ENCODE peak calls at places on chromosomes 5 and 9, in nine cellular contexts. A is effector memory CD4-positive, alpha-beta T cell; F is tibial nerve; T is naive thymus-derived CD4-positive, alpha-beta T cell; J is IMR-90; B is mucosa of descending colon; Z is heart left ventricle; E is astrocyte of the spinal cord; H is thyroid gland. Y is an unnamed sample.

GRCh38 chr5:37838152-37838932 is 1.5 kb downstream of the GDNF start:
- DNase-seq in A (no peak), F (no peak), T (no peak), J (peak), B (no peak), Z (peak), E (peak), H (no peak), Y (peak)

GRCh38 chr5:17670353-17670752 is 36.1 kb downstream of the TAF11L14 start:
- DNase-seq in A (no peak), F (no peak), T (no peak), J (no peak), B (no peak), Z (no peak), E (no peak), H (no peak), Y (no peak)

GRCh38 chr9:69200071-69200470 is 26.0 kb downstream of the TJP2 start:
- DNase-seq in A (no peak), F (no peak), T (no peak), J (peak), B (no peak), Z (no peak), E (peak), H (peak), Y (peak)

GRCh38 chr9:91711755-91712591 is 238.1 kb downstream of the ROR2 start:
- DNase-seq in A (peak), F (no peak), T (peak), J (peak), B (no peak), Z (no peak), E (peak), H (no peak), Y (peak)

GRCh38 chr5:41835625-41836024 is 34.6 kb downstream of the OXCT1 start:
- DNase-seq in A (no peak), F (no peak), T (no peak), J (peak), B (no peak), Z (peak), E (peak), H (peak), Y (peak)

GRCh38 chr5:74934949-74935751 is 69.0 kb upstream of the FAM169A start:
- DNase-seq in A (no peak), F (no peak), T (peak), J (peak), B (no peak), Z (no peak), E (peak), H (no peak), Y (peak)

GRCh38 chr9:109440797-109441287 is 57.3 kb downstream of the PTPN3 start:
- DNase-seq in A (no peak), F (no peak), T (peak), J (peak), B (no peak), Z (no peak), E (peak), H (peak), Y (peak)

GRCh38 chr9:27368317-27368985 is 71.5 kb upstream of the EQTN start:
- DNase-seq in A (no peak), F (peak), T (no peak), J (no peak), B (no peak), Z (no peak), E (peak), H (no peak), Y (peak)

GRCh38 chr5:3301316-3301715 is 294.3 kb upstream of the IRX1 start:
- DNase-seq in A (no peak), F (no peak), T (no peak), J (no peak), B (no peak), Z (no peak), E (no peak), H (no peak), Y (no peak)

GRCh38 chr9:92725726-92726125 is 38.9 kb downstream of the BICD2 start:
- DNase-seq in A (no peak), F (no peak), T (no peak), J (no peak), B (no peak), Z (no peak), E (no peak), H (no peak), Y (no peak)

GRCh38 chr5:920321-920720 is 27.6 kb downstream of the TRIP13 start:
- DNase-seq in A (no peak), F (no peak), T (no peak), J (no peak), B (no peak), Z (no peak), E (no peak), H (no peak), Y (no peak)
- H3K4me3 ChIP-seq in A (no peak), F (no peak), T (no peak), J (no peak), B (no peak), Z (no peak), E (no peak), H (no peak), Y (no peak)

DNA sequence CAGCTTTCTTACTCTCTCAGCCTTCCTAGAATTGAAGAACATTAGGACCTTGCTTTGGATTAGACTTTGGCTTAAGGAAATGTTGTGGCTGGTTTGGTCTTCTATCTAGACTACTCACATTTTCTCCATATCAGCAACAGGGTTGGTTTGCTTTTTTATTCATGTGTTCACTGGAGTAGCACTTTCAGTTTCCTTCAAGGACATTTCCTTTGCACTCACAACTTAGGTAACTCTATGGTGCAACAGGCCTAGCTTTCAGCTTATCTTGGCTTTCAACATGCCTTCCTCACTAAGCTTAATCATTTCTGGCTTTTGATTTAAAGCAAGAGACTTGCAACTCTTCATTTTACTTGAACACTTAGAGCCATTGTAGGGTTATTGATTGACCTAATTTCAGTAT is 153.1 kb downstream of the CCDC192 start:
- DNase-seq in A (no peak), F (no peak), T (no peak), J (no peak), B (no peak), Z (no peak), E (no peak), H (no peak), Y (peak)
- H3K4me3 ChIP-seq in A (no peak), F (no peak), T (no peak), J (no peak), B (no peak), Z (no peak), E (no peak), H (no peak), Y (no peak)

GRCh38 chr9:136242908-136243525 is 2.6 kb downstream of the QSOX2 start:
- DNase-seq in A (no peak), F (no peak), T (no peak), J (no peak), B (no peak), Z (no peak), E (no peak), H (no peak), Y (no peak)

GRCh38 chr9:136245194-136246150 is at the start of gene QSOX2:
- DNase-seq in A (peak), F (peak), T (peak), J (peak), B (peak), Z (peak), E (peak), H (peak), Y (peak)

GRCh38 chr9:136243631-136244030 is 2.0 kb downstream of the QSOX2 start:
- DNase-seq in A (no peak), F (no peak), T (no peak), J (no peak), B (no peak), Z (no peak), E (no peak), H (no peak), Y (no peak)

GRCh38 chr9:136244776-136245193 is 827 bp downstream of the QSOX2 start:
- DNase-seq in A (no peak), F (no peak), T (no peak), J (no peak), B (no peak), Z (no peak), E (no peak), H (no peak), Y (no peak)

DNA sequence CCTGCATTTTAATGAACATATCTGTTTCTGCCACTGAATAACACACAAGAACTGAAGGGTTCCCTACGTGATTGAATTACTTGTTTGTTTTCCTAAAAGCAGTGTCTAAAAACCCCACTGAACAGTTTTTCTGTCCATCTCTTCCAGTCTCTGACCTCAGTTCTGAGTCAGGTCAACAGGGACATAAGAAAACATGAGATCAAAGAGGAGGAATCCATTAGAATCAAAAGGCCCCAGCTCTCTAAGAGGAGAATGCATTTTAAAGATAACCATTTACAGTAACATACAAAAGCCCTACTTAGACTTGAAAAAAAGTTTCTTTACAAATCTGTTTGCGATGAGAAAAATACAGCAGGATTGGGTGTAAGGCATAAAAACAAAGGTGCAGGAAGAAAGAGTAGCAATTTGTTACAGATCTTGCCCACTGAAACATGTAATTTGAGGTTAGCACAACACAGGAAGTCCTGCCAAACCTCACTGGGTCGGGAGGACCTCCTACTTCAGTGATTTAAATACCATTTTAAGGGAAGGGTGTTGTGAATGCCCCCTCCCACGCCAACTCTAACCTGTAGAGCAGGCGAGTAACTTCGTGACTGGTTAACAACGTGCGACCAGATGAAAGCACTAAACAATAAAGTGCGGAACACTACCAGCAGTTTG is 1.4 kb downstream of the QSOX2 start:
- DNase-seq in A (no peak), F (no peak), T (peak), J (no peak), B (no peak), Z (no peak), E (no peak), H (no peak), Y (no peak)
- H3K4me3 ChIP-seq in A (peak), F (peak), T (peak), J (no peak), B (no peak), Z (peak), E (peak), H (no peak), Y (peak)

GRCh38 chr9:37030591-37030939 is 3.5 kb downstream of the PAX5 start:
- DNase-seq in A (no peak), F (no peak), T (no peak), J (no peak), B (no peak), Z (no peak), E (no peak), H (no peak), Y (no peak)
- H3K4me3 ChIP-seq in A (no peak), F (no peak), T (no peak), J (no peak), B (no peak), Z (no peak), E (no peak), H (no peak), Y (no peak)

GRCh38 chr5:154606675-154607321 is 128.8 kb upstream of the HAND1 start:
- DNase-seq in A (no peak), F (no peak), T (no peak), J (no peak), B (no peak), Z (no peak), E (no peak), H (no peak), Y (no peak)

GRCh38 chr5:154603011-154603410 is 125.0 kb upstream of the HAND1 start:
- DNase-seq in A (no peak), F (no peak), T (no peak), J (no peak), B (no peak), Z (no peak), E (no peak), H (no peak), Y (no peak)

GRCh38 chr5:154606246-154606645 is 128.2 kb upstream of the HAND1 start:
- DNase-seq in A (no peak), F (no peak), T (no peak), J (no peak), B (no peak), Z (no peak), E (no peak), H (no peak), Y (no peak)

GRCh38 chr5:154603485-154603884 is 125.5 kb upstream of the HAND1 start:
- DNase-seq in A (no peak), F (no peak), T (no peak), J (no peak), B (no peak), Z (no peak), E (no peak), H (no peak), Y (no peak)

DNA sequence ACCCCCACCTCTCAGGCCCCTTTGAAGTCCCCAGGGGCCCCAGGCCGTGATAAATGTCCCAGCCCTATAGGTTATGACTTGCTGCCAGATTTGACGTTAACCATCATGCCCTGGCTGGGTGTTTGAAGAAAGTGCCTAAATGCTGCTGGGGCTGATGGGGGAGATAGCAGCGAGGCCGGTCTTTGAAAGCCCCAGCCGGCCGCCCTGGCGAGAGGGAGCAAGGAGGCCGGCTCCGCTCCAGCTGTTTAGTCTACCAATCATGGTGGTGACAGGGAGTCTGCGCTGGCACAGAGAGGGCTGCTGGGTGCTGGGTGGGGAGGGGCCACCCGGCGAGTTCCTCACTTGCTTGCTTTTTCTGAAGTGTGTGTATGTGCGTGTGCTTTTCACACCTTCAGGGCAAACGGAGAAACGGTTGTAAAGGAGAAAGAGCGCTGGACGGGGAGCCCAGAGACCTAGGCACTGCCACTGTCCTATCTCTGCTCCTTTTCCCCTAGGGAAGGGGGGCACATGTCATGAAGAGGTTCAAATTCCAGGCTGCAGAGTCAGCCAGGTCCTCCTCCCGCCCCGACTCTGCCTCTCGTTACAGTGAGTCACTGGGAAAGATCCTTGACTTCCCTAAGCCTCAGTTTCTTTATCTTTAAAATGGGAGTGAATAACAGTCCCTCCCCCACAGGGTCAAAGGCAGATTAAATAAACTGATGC is 126.1 kb upstream of the HAND1 start:
- DNase-seq in A (no peak), F (no peak), T (no peak), J (peak), B (no peak), Z (peak), E (no peak), H (peak), Y (peak)
- H3K4me3 ChIP-seq in A (no peak), F (no peak), T (no peak), J (no peak), B (no peak), Z (peak), E (no peak), H (no peak), Y (no peak)

Y was measured in cardiac fibroblast.